ENCODE peak calls at places on chromosomes 2 and 18, in ten cellular contexts. J is GM12878, R is K562, L is suprapubic skin, I is sigmoid colon, Q is A549, G is tibial nerve, W is upper lobe of left lung, T is ovary, E is transverse colon. O is an unnamed sample.

GRCh38 chr18:58699551-58699950 is 28.3 kb downstream of the MALT1 start:
- DNase-seq in J (no peak), R (peak; percentile 6), L (no peak), I (no peak), Q (no peak), G (no peak), W (no peak), T (no peak), E (no peak), O (no peak)

GRCh38 chr2:97868986-97869721 is 126.6 kb downstream of the TMEM131 start:
- DNase-seq in J (no peak), R (no peak), L (no peak), I (no peak), Q (peak; percentile 46), G (no peak), W (peak; percentile 43), T (no peak), E (peak; percentile 39), O (no peak)

GRCh38 chr2:11073791-11074190 is 81.5 kb upstream of the SLC66A3 start:
- DNase-seq in J (no peak), R (no peak), L (no peak), I (no peak), Q (no peak), G (no peak), W (no peak), T (no peak), E (no peak), O (no peak)

GRCh38 chr18:3248062-3248669 is 565 bp downstream of the MYL12A start:
- DNase-seq in J (no peak), R (no peak), L (no peak), I (peak; percentile 78), Q (no peak), G (peak; percentile 18), W (no peak), T (no peak), E (peak; percentile 40), O (no peak)

GRCh38 chr2:169159686-169160085 is 90.3 kb downstream of the DHRS9 start:
- DNase-seq in J (no peak), R (no peak), L (no peak), I (no peak), Q (no peak), G (no peak), W (no peak), T (no peak), E (no peak), O (no peak)

GRCh38 chr2:119198267-119198840 is 25.3 kb upstream of the STEAP3 start:
- DNase-seq in J (no peak), R (no peak), L (no peak), I (no peak), Q (no peak), G (no peak), W (no peak), T (peak; percentile 38), E (no peak), O (no peak)

GRCh38 chr2:240685771-240686371 is 3.2 kb upstream of the AQP12B start:
- DNase-seq in J (no peak), R (peak; percentile 23), L (no peak), I (no peak), Q (no peak), G (no peak), W (no peak), T (no peak), E (peak; percentile 61), O (no peak)

GRCh38 chr2:125684256-125684655 is 971.7 kb upstream of the GYPC start:
- DNase-seq in J (no peak), R (peak; percentile 1), L (no peak), I (no peak), Q (no peak), G (no peak), W (no peak), T (no peak), E (no peak), O (no peak)

GRCh38 chr2:73290049-73290839 is 3.1 kb downstream of the EGR4 start:
- DNase-seq in J (no peak), R (no peak), L (no peak), I (no peak), Q (peak; percentile 60), G (no peak), W (no peak), T (no peak), E (peak; percentile 30), O (no peak)

GRCh38 chr18:71374294-71374693 is 1085.4 kb downstream of the SOCS6 start:
- DNase-seq in J (no peak), R (no peak), L (no peak), I (no peak), Q (no peak), G (no peak), W (no peak), T (no peak), E (no peak), O (no peak)

GRCh38 chr18:22503803-22504202 is 86.1 kb upstream of the CTAGE1 start:
- DNase-seq in J (no peak), R (no peak), L (no peak), I (no peak), Q (no peak), G (no peak), W (no peak), T (peak; percentile 41), E (no peak), O (no peak)

GRCh38 chr2:45930396-45930792 is 278.9 kb downstream of the PRKCE start:
- DNase-seq in J (no peak), R (no peak), L (no peak), I (no peak), Q (no peak), G (no peak), W (no peak), T (no peak), E (no peak), O (no peak)

GRCh38 chr2:15827001-15827400 is 113.3 kb upstream of the MYCN start:
- DNase-seq in J (no peak), R (no peak), L (no peak), I (no peak), Q (no peak), G (no peak), W (no peak), T (no peak), E (no peak), O (no peak)

GRCh38 chr18:13526519-13526918 is 199.8 kb downstream of the FAM210A start:
- DNase-seq in J (no peak), R (no peak), L (no peak), I (no peak), Q (no peak), G (no peak), W (no peak), T (no peak), E (no peak), O (no peak)

GRCh38 chr2:187775651-187776050 is 221.4 kb upstream of the TFPI start:
- DNase-seq in J (no peak), R (no peak), L (no peak), I (no peak), Q (no peak), G (no peak), W (no peak), T (no peak), E (no peak), O (no peak)

GRCh38 chr2:7041421-7041820 is 124.2 kb downstream of the RNF144A start:
- DNase-seq in J (no peak), R (no peak), L (no peak), I (no peak), Q (no peak), G (no peak), W (no peak), T (no peak), E (no peak), O (no peak)

DNA sequence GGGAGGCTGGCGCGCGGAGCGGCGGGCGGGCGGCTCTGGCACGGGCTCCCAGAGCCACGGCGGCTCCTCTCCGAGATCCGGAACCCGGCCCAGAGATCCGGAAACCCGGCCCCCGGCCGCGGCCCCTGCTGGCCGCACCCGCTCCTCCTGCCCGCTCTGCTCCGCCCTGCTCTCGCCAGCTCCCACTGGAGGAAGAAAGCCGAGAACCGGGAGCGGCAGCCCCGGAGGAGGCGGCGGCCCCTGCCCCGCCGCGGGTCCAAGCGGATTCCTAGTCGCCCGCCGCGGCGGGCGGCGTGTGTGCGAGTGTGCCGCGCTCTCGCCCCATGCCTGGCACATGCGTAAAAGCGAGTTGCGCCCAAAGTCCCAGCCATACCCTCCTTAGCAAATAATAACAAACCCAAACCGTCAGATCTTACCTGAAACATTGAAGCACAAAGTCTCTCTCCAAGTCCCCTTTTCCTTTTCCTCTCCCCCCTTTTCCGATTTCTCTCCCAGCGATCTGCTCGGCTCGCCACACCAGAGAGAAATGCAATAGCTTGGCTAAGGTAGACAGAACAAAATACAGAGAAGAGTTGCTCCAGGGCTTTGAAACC is 108.7 kb upstream of the KCTD1 start:
- DNase-seq in J (no peak), R (no peak), L (peak; percentile 80), I (peak; percentile 84), Q (peak; percentile 35), G (peak; percentile 28), W (peak; percentile 66), T (peak; percentile 83), E (peak; percentile 71), O (peak; percentile 85)
- TF ChIP-seq POLR2A in J (peak; percentile 17), R (no peak), L (no peak), I (no peak), Q (peak; percentile 35), G (peak; percentile 42), W (peak; percentile 78), T (no peak), E (peak; percentile 77), O (no peak)

DNA sequence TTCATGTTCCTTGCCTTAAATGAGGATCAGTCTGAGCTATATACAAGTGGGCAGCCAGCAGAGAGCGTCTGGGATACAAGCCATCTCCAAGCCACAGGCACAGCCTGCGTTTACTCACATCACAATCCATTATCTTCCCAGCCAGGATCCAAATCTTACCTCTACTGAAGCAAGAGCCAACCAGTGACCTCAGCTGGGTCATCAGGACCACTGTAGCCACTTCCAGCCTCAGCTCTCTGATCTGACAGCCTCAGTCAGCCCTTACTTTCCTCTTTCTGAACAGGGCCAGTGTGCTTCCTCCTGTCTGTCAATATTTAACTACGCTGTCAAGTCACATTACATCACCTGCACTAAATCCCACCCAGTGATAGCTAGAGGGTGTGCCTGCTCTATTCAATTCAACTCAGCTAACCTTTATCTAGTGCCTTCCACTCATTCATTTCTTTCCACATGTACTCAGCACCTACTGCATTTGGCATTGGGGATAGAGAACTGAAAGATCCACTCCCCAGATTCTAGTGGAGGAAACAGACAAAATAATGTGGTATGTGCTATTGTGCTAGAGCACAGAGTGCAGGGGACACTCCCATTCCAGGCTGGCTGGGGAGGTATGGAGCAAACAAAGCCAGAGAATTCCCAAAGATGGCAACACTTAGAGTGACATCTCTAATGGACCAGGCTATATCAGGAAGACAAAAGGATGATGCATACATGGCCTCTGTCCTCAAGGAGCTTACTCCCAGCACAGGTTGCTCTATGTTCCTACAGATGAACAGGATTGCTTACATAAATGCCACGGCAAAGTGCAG is 146.5 kb downstream of the NCKAP5 start:
- DNase-seq in J (peak; percentile 61), R (no peak), L (no peak), I (no peak), Q (no peak), G (no peak), W (no peak), T (no peak), E (peak; percentile 34), O (no peak)
- TF ChIP-seq EP300 in J (no peak), R (no peak), L (no peak), I (no peak), Q (no peak), G (no peak), W (no peak), T (no peak), E (no peak), O (no peak)

GRCh38 chr18:48952287-48953095 is 1.7 kb upstream of the SMAD7 start:
- DNase-seq in J (no peak), R (peak; percentile 52), L (no peak), I (peak; percentile 91), Q (no peak), G (peak; percentile 65), W (peak; percentile 83), T (peak; percentile 86), E (peak; percentile 80), O (peak; percentile 77)
- TF ChIP-seq POLR2A in J (peak; percentile 57), R (no peak), L (peak; percentile 70), I (no peak), Q (peak; percentile 37), G (peak; percentile 28), W (peak; percentile 81), T (peak; percentile 37), E (peak; percentile 83), O (no peak)

GRCh38 chr2:36770542-36771287 is 74.2 kb downstream of the VIT start:
- DNase-seq in J (no peak), R (peak; percentile 78), L (no peak), I (no peak), Q (peak; percentile 74), G (no peak), W (no peak), T (no peak), E (peak; percentile 17), O (no peak)
- TF ChIP-seq EP300 in J (no peak), R (no peak), L (no peak), I (no peak), Q (no peak), G (no peak), W (no peak), T (no peak), E (no peak), O (no peak)

O was measured in stomach.